ENCODE peak calls at places on chromosomes 2 and 18, in five cellular contexts. V, M, L, Q and T are unnamed samples.

GRCh38 chr2:152200562-152201465 is 25.3 kb upstream of the STAM2 start:
- DNase-seq in M (peak; percentile 97), L (no peak), V (peak; percentile 95), Q (peak; percentile 97), T (peak; percentile 97)

GRCh38 chr2:98487806-98488189 is 43.1 kb downstream of the INPP4A start:
- DNase-seq in M (peak; percentile 44), V (peak; percentile 64), Q (no peak), L (peak; percentile 22), T (no peak)

GRCh38 chr2:46769809-46770208 is 145.8 kb downstream of the MCFD2 start:
- DNase-seq in L (no peak), Q (no peak), V (no peak), M (no peak), T (peak; percentile 18)

GRCh38 chr18:74836296-74837139 is 238.8 kb downstream of the ZNF407 start:
- DNase-seq in V (no peak), M (peak; percentile 51), Q (peak; percentile 45), L (no peak), T (peak; percentile 71)

GRCh38 chr2:200640171-200640570 is 54.4 kb downstream of the AOX1 start:
- DNase-seq in V (no peak), M (no peak), L (no peak), Q (no peak), T (no peak)

GRCh38 chr18:62329676-62330454 is 4.8 kb downstream of the TNFRSF11A start:
- DNase-seq in Q (peak; percentile 78), V (no peak), L (no peak), M (peak; percentile 30), T (peak; percentile 73)

GRCh38 chr2:138030459-138030858 is 66.2 kb downstream of the HNMT start:
- DNase-seq in Q (peak; percentile 98), L (no peak), V (no peak), M (peak; percentile 83), T (peak; percentile 54)

GRCh38 chr2:99488999-99489757 is 639 bp downstream of the REV1 start:
- DNase-seq in Q (peak; percentile 30), L (no peak), M (peak; percentile 52), V (peak; percentile 69), T (no peak)

GRCh38 chr2:47639469-47639868 is 143.5 kb upstream of the MSH6 start:
- DNase-seq in M (peak; percentile 12), L (no peak), Q (peak; percentile 8), V (no peak), T (peak; percentile 90)

GRCh38 chr2:149019768-149020167 is 18.7 kb upstream of the LYPD6B start:
- DNase-seq in V (no peak), M (no peak), Q (no peak), L (no peak), T (peak; percentile 38)

GRCh38 chr2:170710609-170710979 is 4.5 kb upstream of the SP5 start:
- DNase-seq in Q (no peak), M (no peak), V (no peak), L (no peak), T (no peak)

GRCh38 chr2:240629968-240630770 is 4.9 kb downstream of the GPR35 start:
- DNase-seq in Q (no peak), M (no peak), L (no peak), V (no peak), T (no peak)

GRCh38 chr2:27822049-27822448 is 50.5 kb downstream of the MRPL33 start:
- DNase-seq in L (no peak), V (no peak), M (no peak), Q (no peak), T (no peak)

GRCh38 chr2:62443886-62444285 is 62.1 kb downstream of the TMEM17 start:
- DNase-seq in V (peak; percentile 46), L (no peak), M (no peak), Q (no peak), T (no peak)

GRCh38 chr2:42962521-42962953 is 170.2 kb upstream of the HAAO start:
- DNase-seq in L (no peak), V (no peak), M (peak; percentile 12), Q (no peak), T (no peak)

GRCh38 chr2:8548065-8548870 is 133.6 kb upstream of the ID2 start:
- DNase-seq in M (no peak), Q (no peak), L (no peak), V (no peak), T (no peak)

GRCh38 chr2:143900006-143900405 is 619.9 kb downstream of the ZEB2 start:
- DNase-seq in M (no peak), L (no peak), V (no peak), Q (no peak), T (peak; percentile 6)

GRCh38 chr2:233853353-233853752 is 982 bp downstream of the HJURP start:
- DNase-seq in L (no peak), V (peak; percentile 24), Q (no peak), M (no peak), T (no peak)

GRCh38 chr2:109537565-109538221 is 76.1 kb downstream of the SEPTIN10 start:
- DNase-seq in Q (peak; percentile 50), V (no peak), L (no peak), M (peak; percentile 46), T (no peak)